ENCODE peak calls at places on chromosome 17, in eight cellular contexts. K, G, A, Z, L, P, U and T are unnamed samples.

GRCh38 chr17:27610304-27610676 is 20.7 kb upstream of the LGALS9 start:
- DNase-seq in K (no peak), G (no peak), A (no peak), Z (no peak), L (no peak), P (no peak), U (no peak), T (no peak)

GRCh38 chr17:50817142-50817751 is 18.1 kb upstream of the WFIKKN2 start:
- DNase-seq in K (peak), G (peak), A (peak), Z (peak), L (peak), P (no peak), U (peak), T (peak)

GRCh38 chr17:38658741-38659345 is 15.9 kb downstream of the EPOP start:
- DNase-seq in K (no peak), G (no peak), A (no peak), Z (peak), L (no peak), P (no peak), U (no peak), T (no peak)

GRCh38 chr17:49632201-49632600 is 45.7 kb downstream of the SPOP start:
- DNase-seq in K (no peak), G (no peak), A (no peak), Z (no peak), L (no peak), P (no peak), U (no peak), T (no peak)

GRCh38 chr17:31008374-31009035 is 37.7 kb downstream of the RNF135 start:
- DNase-seq in K (peak), G (peak), A (peak), Z (peak), L (no peak), P (peak), U (peak), T (peak)

GRCh38 chr17:12769981-12770380 is 19.3 kb upstream of the ARHGAP44 start:
- DNase-seq in K (no peak), G (no peak), A (no peak), Z (no peak), L (no peak), P (no peak), U (peak), T (no peak)

GRCh38 chr17:33647976-33648375 is 354.9 kb upstream of the ASIC2 start:
- DNase-seq in K (no peak), G (peak), A (no peak), Z (no peak), L (peak), P (peak), U (no peak), T (no peak)

GRCh38 chr17:33015716-33016346 is 24.2 kb downstream of the SPACA3 start:
- DNase-seq in K (no peak), G (peak), A (no peak), Z (no peak), L (no peak), P (no peak), U (no peak), T (no peak)

GRCh38 chr17:80802626-80803450 is 188.8 kb upstream of the CHMP6 start:
- DNase-seq in K (no peak), G (peak), A (no peak), Z (no peak), L (no peak), P (no peak), U (no peak), T (no peak)

GRCh38 chr17:43881176-43881575 is 26.2 kb downstream of the MPP2 start:
- DNase-seq in K (no peak), G (no peak), A (no peak), Z (no peak), L (no peak), P (no peak), U (no peak), T (no peak)

GRCh38 chr17:69572747-69573146 is 158.2 kb downstream of the MAP2K6 start:
- DNase-seq in K (no peak), G (no peak), A (no peak), Z (no peak), L (no peak), P (no peak), U (no peak), T (no peak)

GRCh38 chr17:15965510-15965909 is 20.6 kb downstream of the ADORA2B start:
- DNase-seq in K (no peak), G (peak), A (no peak), Z (no peak), L (no peak), P (no peak), U (no peak), T (peak)

GRCh38 chr17:82756166-82756565 is 4.3 kb downstream of the TBCD start:
- DNase-seq in K (no peak), G (no peak), A (no peak), Z (no peak), L (no peak), P (no peak), U (no peak), T (no peak)

GRCh38 chr17:32875904-32876413 is 965 bp downstream of the MYO1D start:
- DNase-seq in K (no peak), G (no peak), A (peak), Z (no peak), L (no peak), P (no peak), U (peak), T (no peak)

GRCh38 chr17:8766731-8767130 is 8.4 kb upstream of the SPDYE4 start:
- DNase-seq in K (no peak), G (no peak), A (no peak), Z (no peak), L (no peak), P (no peak), U (no peak), T (no peak)

GRCh38 chr17:42337442-42337841 is 49.1 kb downstream of the STAT5A start:
- DNase-seq in K (no peak), G (no peak), A (no peak), Z (no peak), L (no peak), P (no peak), U (no peak), T (no peak)